ENCODE peak calls at places on chromosomes 16 and 17, in nine cellular contexts. P is cardiac fibroblast, A is hepatic stellate cell, H is H9, N is RCC 7860, J is neural crest cell, K is kidney tubule cell, G is GM12865, T is nephron progenitor cell. D is an unnamed sample.

GRCh38 chr17:49106366-49107210 is 26.0 kb upstream of the B4GALNT2 start:
- DNase-seq in P (peak), A (peak), H (no peak), N (peak), J (no peak), K (peak), G (no peak), T (no peak), D (no peak)

GRCh38 chr17:30256756-30257506 is 21.4 kb upstream of the SLC6A4 start:
- DNase-seq in P (peak), A (no peak), H (no peak), N (no peak), J (no peak), K (peak), G (no peak), T (no peak), D (no peak)

GRCh38 chr16:57667526-57668258 is 414 bp upstream of the ADGRG3 start:
- DNase-seq in P (no peak), A (no peak), H (peak), N (peak), J (no peak), K (peak), G (no peak), T (no peak), D (no peak)

GRCh38 chr17:48483471-48484131 is 47.2 kb downstream of the HOXB1 start:
- DNase-seq in P (peak), A (peak), H (no peak), N (peak), J (no peak), K (peak), G (peak), T (no peak), D (no peak)

GRCh38 chr16:12440233-12440530 is 363.5 kb downstream of the CPPED1 start:
- DNase-seq in P (peak), A (no peak), H (no peak), N (no peak), J (no peak), K (no peak), G (no peak), T (no peak), D (no peak)

GRCh38 chr17:45650601-45651000 is 133.5 kb upstream of the CRHR1 start:
- DNase-seq in P (no peak), A (no peak), H (no peak), N (no peak), J (no peak), K (no peak), G (no peak), T (no peak), D (no peak)

GRCh38 chr17:258906-259305 is 77.5 kb upstream of the DOC2B start:
- DNase-seq in P (no peak), A (no peak), H (no peak), N (no peak), J (no peak), K (no peak), G (no peak), T (no peak), D (no peak)

GRCh38 chr17:36123431-36123830 is 19.8 kb downstream of the CCL4 start:
- DNase-seq in P (no peak), A (no peak), H (peak), N (no peak), J (no peak), K (no peak), G (no peak), T (no peak), D (no peak)

GRCh38 chr17:4789951-4790704 is 1.4 kb downstream of the GLTPD2 start:
- DNase-seq in P (peak), A (peak), H (peak), N (peak), J (peak), K (peak), G (peak), T (peak), D (peak)

GRCh38 chr16:64364894-64365293 is 757.0 kb downstream of the CDH11 start:
- DNase-seq in P (no peak), A (no peak), H (no peak), N (no peak), J (no peak), K (no peak), G (no peak), T (no peak), D (no peak)

GRCh38 chr16:87608400-87608985 is 6.2 kb downstream of the JPH3 start:
- DNase-seq in P (peak), A (peak), H (peak), N (peak), J (peak), K (peak), G (peak), T (peak), D (no peak)

GRCh38 chr17:18959845-18960240 is 7.9 kb downstream of the SLC5A10 start:
- DNase-seq in P (no peak), A (no peak), H (no peak), N (no peak), J (no peak), K (no peak), G (no peak), T (no peak), D (no peak)

GRCh38 chr16:3023415-3023668 is 400 bp downstream of the HCFC1R1 start:
- DNase-seq in P (peak), A (peak), H (no peak), N (peak), J (no peak), K (peak), G (no peak), T (no peak), D (peak)

GRCh38 chr17:17129466-17129865 is 76.7 kb downstream of the PLD6 start:
- DNase-seq in P (no peak), A (no peak), H (no peak), N (no peak), J (no peak), K (peak), G (no peak), T (no peak), D (no peak)

GRCh38 chr16:80602894-80603293 is 62.1 kb downstream of the DYNLRB2 start:
- DNase-seq in P (no peak), A (no peak), H (no peak), N (no peak), J (no peak), K (no peak), G (no peak), T (no peak), D (no peak)

GRCh38 chr16:23842137-23842600 is 6.4 kb downstream of the PRKCB start:
- DNase-seq in P (no peak), A (no peak), H (no peak), N (no peak), J (no peak), K (no peak), G (peak), T (no peak), D (no peak)

D was measured in frontal cortex.